ENCODE peak calls at places on chromosomes 13 and 19, in six cellular contexts. R is colonic mucosa, P is retinal pigment epithelial cell, E is testis, L is WERI-Rb-1, W is ovary. V is an unnamed sample.

GRCh38 chr13:28329395-28330158 is 165.4 kb downstream of the FLT1 start:
- DNase-seq in E (peak), W (no peak), P (no peak), L (no peak), R (no peak), V (no peak)

GRCh38 chr13:50910483-50910805 is 853 bp downstream of the RNASEH2B start:
- DNase-seq in L (peak), R (peak), W (no peak), E (no peak), P (no peak), V (no peak)

GRCh38 chr13:71712988-71713653 is 153.9 kb downstream of the DACH1 start:
- DNase-seq in R (no peak), L (no peak), E (no peak), P (peak), W (no peak), V (no peak)

GRCh38 chr13:39410089-39410901 is 192.7 kb downstream of the LHFPL6 start:
- DNase-seq in L (no peak), W (no peak), R (no peak), E (no peak), P (no peak), V (no peak)

GRCh38 chr13:98778749-98779148 is 26.3 kb upstream of the SLC15A1 start:
- DNase-seq in W (no peak), L (no peak), R (no peak), E (no peak), P (no peak), V (no peak)

GRCh38 chr19:48755787-48756674 is 707 bp downstream of the FGF21 start:
- DNase-seq in W (no peak), P (no peak), R (no peak), L (no peak), E (no peak), V (no peak)

GRCh38 chr19:8530061-8530679 is 16.2 kb upstream of the ZNF414 start:
- DNase-seq in W (no peak), E (no peak), R (no peak), P (no peak), L (no peak), V (no peak)

GRCh38 chr19:6062274-6062673 is 48.0 kb downstream of the RFX2 start:
- DNase-seq in L (no peak), W (no peak), R (peak), E (peak), P (no peak), V (no peak)

GRCh38 chr13:78137404-78138142 is 218.9 kb upstream of the EDNRB start:
- DNase-seq in P (peak), E (peak), R (no peak), L (peak), W (no peak), V (peak)

GRCh38 chr13:36344173-36344572 is 2.0 kb downstream of the SPART start:
- DNase-seq in L (no peak), E (no peak), W (peak), P (no peak), R (no peak), V (no peak)

GRCh38 chr19:1275976-1276619 is 768 bp downstream of the FAM174C start:
- DNase-seq in L (no peak), E (no peak), P (no peak), W (peak), R (no peak), V (no peak)

GRCh38 chr13:38542601-38543000 is 144.3 kb upstream of the FREM2 start:
- DNase-seq in L (no peak), E (no peak), W (no peak), R (no peak), P (peak), V (peak)

GRCh38 chr19:18436651-18437478 is 1.1 kb downstream of the ISYNA1 start:
- DNase-seq in E (peak), L (peak), W (peak), P (peak), R (peak), V (no peak)

GRCh38 chr19:28521614-28522544 is 691.1 kb downstream of the UQCRFS1 start:
- DNase-seq in E (no peak), R (no peak), W (no peak), L (no peak), P (no peak), V (no peak)

GRCh38 chr13:43767351-43767901 is 19.3 kb downstream of the ENOX1 start:
- DNase-seq in P (no peak), E (peak), R (no peak), L (no peak), W (peak), V (no peak)

GRCh38 chr13:93708323-93709075 is 481.9 kb downstream of the GPC6 start:
- DNase-seq in L (no peak), E (no peak), W (no peak), R (no peak), P (no peak), V (no peak)

GRCh38 chr13:108984251-108984920 is 355.0 kb downstream of the MYO16 start:
- DNase-seq in W (no peak), P (no peak), L (no peak), R (no peak), E (no peak), V (no peak)

GRCh38 chr19:11577451-11578341 is at the start of gene ACP5:
- DNase-seq in R (no peak), W (peak), P (no peak), L (peak), E (no peak), V (no peak)
- H3K4me3 ChIP-seq in R (peak), W (peak), P (peak), L (peak), E (peak), V (peak)

DNA sequence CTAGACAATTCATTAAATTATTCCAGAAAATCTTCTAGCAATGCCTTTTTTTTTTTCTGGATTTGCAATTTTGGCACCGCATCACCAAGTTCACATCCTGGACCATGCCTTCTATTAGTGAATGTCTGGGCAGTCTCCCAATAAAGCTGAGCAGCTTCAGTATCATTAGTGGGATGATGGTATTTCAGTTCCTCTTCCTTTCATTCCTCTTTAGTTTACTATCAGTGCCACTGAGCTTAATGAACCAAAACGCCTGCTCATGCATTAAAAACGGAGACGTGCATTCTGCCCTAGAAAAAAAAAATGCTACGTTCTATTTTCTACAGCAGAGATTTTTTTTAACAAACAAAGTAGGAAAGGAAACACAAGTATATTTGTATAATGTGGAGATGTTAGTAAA is 343.0 kb downstream of the PCDH9 start:
- DNase-seq in P (no peak), W (no peak), R (no peak), L (no peak), E (no peak), V (peak)
- H3K4me3 ChIP-seq in P (no peak), W (no peak), R (no peak), L (no peak), E (no peak), V (no peak)

GRCh38 chr19:33818426-33818825 is 21.8 kb downstream of the KCTD15 start:
- DNase-seq in R (no peak), W (no peak), L (no peak), P (no peak), E (no peak), V (no peak)

GRCh38 chr19:33815410-33816340 is 19.0 kb downstream of the KCTD15 start:
- DNase-seq in W (no peak), R (no peak), L (no peak), E (no peak), P (no peak), V (no peak)

GRCh38 chr19:33821871-33822270 is 25.2 kb downstream of the KCTD15 start:
- DNase-seq in P (no peak), W (no peak), R (no peak), E (no peak), L (no peak), V (no peak)

GRCh38 chr19:33819875-33820781 is 23.5 kb downstream of the KCTD15 start:
- DNase-seq in R (peak), W (peak), E (peak), L (no peak), P (peak), V (no peak)

DNA sequence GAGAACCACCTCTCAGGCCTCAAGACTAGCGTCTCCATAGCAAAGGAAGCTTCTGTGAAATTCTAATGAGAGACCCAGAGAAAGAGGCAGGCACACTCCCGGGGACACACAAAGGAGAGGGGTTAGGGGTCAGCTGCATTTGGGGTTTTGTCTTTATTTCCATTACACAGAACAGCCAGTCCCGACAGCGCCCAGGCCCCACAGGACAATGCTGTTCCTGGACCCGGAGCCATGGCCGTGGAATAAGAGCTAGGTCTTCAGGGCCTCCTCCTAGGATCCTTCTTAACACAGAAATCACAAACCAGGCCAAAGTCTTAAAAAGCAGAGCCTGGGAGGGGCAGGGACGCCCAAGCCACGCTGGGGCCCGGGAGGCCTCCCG is 22.8 kb downstream of the KCTD15 start:
- DNase-seq in W (no peak), L (no peak), R (no peak), P (no peak), E (no peak), V (no peak)
- H3K4me3 ChIP-seq in W (peak), L (no peak), R (peak), P (peak), E (peak), V (no peak)

GRCh38 chr19:50639121-50640112 is at the start of gene SYT3:
- DNase-seq in L (peak), W (no peak), P (no peak), R (no peak), E (peak), V (no peak)
- H3K4me3 ChIP-seq in L (peak), W (no peak), P (peak), R (no peak), E (peak), V (peak)